ENCODE peak calls at places on chromosomes 6 and 20, in five cellular contexts. D, K, I, Z and O are unnamed samples.

GRCh38 chr20:3190681-3191111 is 13.8 kb downstream of the DDRGK1 start:
- DNase-seq in D (no peak), K (no peak), I (no peak), Z (no peak), O (no peak)

GRCh38 chr6:131001113-131001776 is 61.8 kb downstream of the EPB41L2 start:
- DNase-seq in D (no peak), K (no peak), I (no peak), Z (no peak), O (no peak)

GRCh38 chr6:56664007-56664406 is 21.3 kb upstream of the DST start:
- DNase-seq in D (no peak), K (no peak), I (no peak), Z (no peak), O (no peak)

GRCh38 chr6:146209942-146210341 is 181.1 kb downstream of the GRM1 start:
- DNase-seq in D (no peak), K (no peak), I (no peak), Z (no peak), O (no peak)

GRCh38 chr20:46758929-46759669 is 49.6 kb downstream of the SLC2A10 start:
- DNase-seq in D (no peak), K (no peak), I (no peak), Z (no peak), O (no peak)

GRCh38 chr20:10953437-10953836 is 279.6 kb upstream of the JAG1 start:
- DNase-seq in D (no peak), K (no peak), I (no peak), Z (no peak), O (no peak)

GRCh38 chr20:60512436-60512835 is 554.2 kb downstream of the CDH26 start:
- DNase-seq in D (no peak), K (no peak), I (no peak), Z (no peak), O (no peak)

GRCh38 chr6:52577022-52577777 is at the start of gene TRAM2:
- DNase-seq in D (peak; percentile 78), K (peak; percentile 88), I (no peak), Z (peak; percentile 95), O (peak; percentile 73)

GRCh38 chr6:95431637-95432228 is 145.6 kb upstream of the MANEA start:
- DNase-seq in D (no peak), K (peak; percentile 52), I (no peak), Z (no peak), O (peak; percentile 18)

GRCh38 chr6:69780585-69781178 is 16.1 kb downstream of the LMBRD1 start:
- DNase-seq in D (no peak), K (no peak), I (no peak), Z (no peak), O (no peak)

GRCh38 chr20:45052698-45053440 is 48.1 kb downstream of the KCNS1 start:
- DNase-seq in D (peak; percentile 29), K (peak; percentile 73), I (no peak), Z (no peak), O (peak; percentile 34)

GRCh38 chr20:49161428-49162152 is 26.5 kb downstream of the STAU1 start:
- DNase-seq in D (no peak), K (peak; percentile 21), I (no peak), Z (no peak), O (no peak)

GRCh38 chr6:30719356-30719755 is 796 bp upstream of the TUBB start:
- DNase-seq in D (no peak), K (peak; percentile 58), I (no peak), Z (no peak), O (no peak)

GRCh38 chr6:161748535-161749386 is 474.9 kb upstream of the AGPAT4 start:
- DNase-seq in D (no peak), K (peak; percentile 39), I (no peak), Z (no peak), O (no peak)